ENCODE peak calls at places on chromosomes 7 and 10, in five cellular contexts. H is suprapubic skin, K is sigmoid colon, Q is heart left ventricle, T is tibial nerve. A is an unnamed sample. For H3K4me1, the result is how much of the 10 kb centered on the place peaks cover.

GRCh38 chr10:59098387-59098786 is 78.1 kb upstream of the PHYHIPL start:
- DNase-seq in H (no peak), K (peak), Q (peak), T (no peak), A (no peak)

GRCh38 chr7:107920048-107920772 is 29.2 kb downstream of the DLD start:
- DNase-seq in H (no peak), K (no peak), Q (no peak), T (no peak), A (no peak)

GRCh38 chr7:111357691-111358090 is 204.6 kb downstream of the IMMP2L start:
- DNase-seq in H (no peak), K (no peak), Q (no peak), T (no peak), A (no peak)

GRCh38 chr10:24882047-24882698 is 70.2 kb downstream of the PRTFDC1 start:
- DNase-seq in H (no peak), K (no peak), Q (no peak), T (no peak), A (no peak)

GRCh38 chr7:13988765-13989137 is 715 bp downstream of the ETV1 start:
- DNase-seq in H (no peak), K (no peak), Q (no peak), T (peak), A (no peak)

GRCh38 chr7:28920424-28920823 is 37.7 kb downstream of the TRIL start:
- DNase-seq in H (no peak), K (no peak), Q (no peak), T (no peak), A (no peak)

GRCh38 chr7:26178272-26178960 is 22.1 kb downstream of the HNRNPA2B1 start:
- DNase-seq in H (no peak), K (no peak), Q (no peak), T (no peak), A (no peak)

GRCh38 chr10:48464871-48465736 is 139.8 kb downstream of the ARHGAP22 start:
- DNase-seq in H (peak), K (no peak), Q (peak), T (no peak), A (no peak)

GRCh38 chr7:151429555-151430331 is 10.2 kb downstream of the CRYGN start:
- DNase-seq in H (peak), K (peak), Q (no peak), T (no peak), A (no peak)

GRCh38 chr10:102615361-102615760 is 28.9 kb upstream of the TRIM8 start:
- DNase-seq in H (no peak), K (no peak), Q (no peak), T (no peak), A (no peak)

GRCh38 chr10:131874991-131875451 is 25.8 kb upstream of the PPP2R2D start:
- DNase-seq in H (no peak), K (peak), Q (peak), T (peak), A (peak)

GRCh38 chr10:131872837-131873375 is 27.9 kb upstream of the PPP2R2D start:
- DNase-seq in H (no peak), K (peak), Q (no peak), T (no peak), A (no peak)

GRCh38 chr10:131876021-131876420 is 24.8 kb upstream of the PPP2R2D start:
- DNase-seq in H (no peak), K (peak), Q (no peak), T (no peak), A (no peak)

GRCh38 chr10:131876543-131876942 is 24.3 kb upstream of the PPP2R2D start:
- DNase-seq in H (no peak), K (peak), Q (no peak), T (no peak), A (no peak)

GRCh38 chr10:131875501-131875900 is 25.3 kb upstream of the PPP2R2D start:
- DNase-seq in H (no peak), K (peak), Q (no peak), T (no peak), A (no peak)
- TF ChIP-seq CTCF in H (no peak), K (no peak), Q (no peak), T (no peak), A (no peak)

GRCh38 chr7:105876964-105877601 is 684 bp upstream of the ATXN7L1 start:
- DNase-seq in H (no peak), K (peak), Q (peak), T (no peak), A (no peak)
- H3K4me1 ChIP-seq in H (under half), K (under half), Q (under half), T (under half), A (under half)

DNA sequence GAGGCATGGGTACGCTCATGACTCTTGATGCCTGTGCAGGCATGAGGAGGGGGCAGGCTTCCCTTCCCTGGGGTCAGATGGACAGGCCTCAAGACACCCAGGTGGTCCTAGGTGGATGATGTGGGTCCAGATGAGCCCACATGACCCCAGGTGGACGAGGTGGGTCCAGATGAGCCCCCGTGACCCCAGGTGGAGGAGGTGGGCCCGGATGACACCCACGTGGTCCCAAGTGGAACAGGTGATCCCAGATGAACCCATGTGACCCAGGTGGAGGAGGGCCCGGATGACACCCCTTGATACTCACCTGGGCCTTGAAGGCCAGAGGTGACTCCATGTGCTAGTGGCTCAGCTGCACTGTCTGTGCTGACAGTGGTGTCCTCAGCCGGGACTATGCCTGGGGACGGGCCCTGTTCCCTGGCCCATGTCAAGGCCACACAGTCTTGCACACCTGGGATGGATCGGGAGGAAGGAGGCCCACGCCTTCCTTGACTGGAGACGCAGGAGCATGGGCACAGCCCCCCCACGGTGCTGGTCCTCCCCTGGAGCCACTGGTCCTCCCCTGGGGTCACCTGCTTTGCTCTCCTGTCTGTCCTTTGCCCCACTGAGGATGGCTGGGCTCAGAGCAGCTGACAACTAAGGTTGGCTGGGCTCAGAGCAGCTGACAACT is 3.2 kb downstream of the PRAP1 start:
- DNase-seq in H (no peak), K (peak), Q (no peak), T (no peak), A (no peak)
- H3K27ac ChIP-seq in H (no peak), K (no peak), Q (no peak), T (no peak), A (no peak)

DNA sequence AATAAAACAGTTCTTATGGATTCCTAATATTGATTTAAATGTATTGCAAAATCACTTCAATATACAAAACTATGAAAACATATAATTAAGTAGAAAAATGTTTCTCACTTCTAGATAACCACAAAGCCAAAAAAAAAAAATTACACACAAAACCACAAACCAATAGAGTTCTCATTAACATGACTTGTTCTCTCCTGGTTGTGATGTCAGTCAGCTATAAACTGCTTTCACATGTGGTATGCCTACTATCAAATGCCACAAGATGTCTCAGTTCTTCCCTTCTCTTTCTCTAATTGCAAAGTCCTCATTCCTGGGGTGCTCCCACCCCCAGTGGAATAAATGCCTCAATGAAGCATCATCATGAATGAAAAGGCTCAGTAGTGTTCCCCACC is 16.6 kb downstream of the GNAI1 start:
- DNase-seq in H (no peak), K (no peak), Q (no peak), T (no peak), A (no peak)
- TF ChIP-seq CTCF in H (no peak), K (no peak), Q (no peak), T (no peak), A (no peak)

DNA sequence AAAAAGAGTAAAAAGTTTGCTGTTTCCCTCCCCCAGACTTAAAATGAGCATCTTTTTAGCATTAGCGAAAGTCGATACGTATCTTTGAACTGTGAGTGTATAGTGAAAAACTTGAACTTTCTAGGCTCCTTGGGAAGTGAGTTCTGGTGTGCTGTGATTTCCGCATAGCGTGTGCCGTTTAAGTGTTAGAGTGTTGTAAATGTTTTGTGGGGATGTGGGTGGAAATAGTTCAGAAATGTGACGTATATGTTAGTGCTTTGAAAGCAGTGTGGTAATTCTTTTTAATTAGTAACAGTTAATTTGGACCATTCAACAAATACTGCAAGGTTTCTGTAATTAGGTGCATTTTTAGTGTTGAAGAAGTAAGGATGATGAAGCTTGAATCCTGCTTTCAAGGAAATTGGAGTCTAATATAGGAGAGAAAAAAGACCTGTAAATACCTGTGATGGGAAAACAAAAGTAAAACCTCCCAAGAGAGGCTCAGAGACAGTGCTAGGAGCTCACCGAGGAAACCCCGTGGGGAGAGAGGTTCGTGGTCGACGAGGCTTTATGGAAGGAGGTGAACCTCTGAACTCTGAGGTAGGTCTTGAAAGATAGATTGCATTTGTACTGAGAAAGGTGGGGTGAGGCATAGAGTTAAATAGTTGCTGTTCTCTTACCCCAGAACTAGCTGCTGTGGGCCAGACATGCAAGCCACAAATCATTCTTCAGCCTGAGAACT is 40.8 kb downstream of the RBM33 start:
- DNase-seq in H (no peak), K (no peak), Q (no peak), T (no peak), A (no peak)
- H3K4me1 ChIP-seq in H (under half), K (under half), Q (under half), T (under half), A (under half)

DNA sequence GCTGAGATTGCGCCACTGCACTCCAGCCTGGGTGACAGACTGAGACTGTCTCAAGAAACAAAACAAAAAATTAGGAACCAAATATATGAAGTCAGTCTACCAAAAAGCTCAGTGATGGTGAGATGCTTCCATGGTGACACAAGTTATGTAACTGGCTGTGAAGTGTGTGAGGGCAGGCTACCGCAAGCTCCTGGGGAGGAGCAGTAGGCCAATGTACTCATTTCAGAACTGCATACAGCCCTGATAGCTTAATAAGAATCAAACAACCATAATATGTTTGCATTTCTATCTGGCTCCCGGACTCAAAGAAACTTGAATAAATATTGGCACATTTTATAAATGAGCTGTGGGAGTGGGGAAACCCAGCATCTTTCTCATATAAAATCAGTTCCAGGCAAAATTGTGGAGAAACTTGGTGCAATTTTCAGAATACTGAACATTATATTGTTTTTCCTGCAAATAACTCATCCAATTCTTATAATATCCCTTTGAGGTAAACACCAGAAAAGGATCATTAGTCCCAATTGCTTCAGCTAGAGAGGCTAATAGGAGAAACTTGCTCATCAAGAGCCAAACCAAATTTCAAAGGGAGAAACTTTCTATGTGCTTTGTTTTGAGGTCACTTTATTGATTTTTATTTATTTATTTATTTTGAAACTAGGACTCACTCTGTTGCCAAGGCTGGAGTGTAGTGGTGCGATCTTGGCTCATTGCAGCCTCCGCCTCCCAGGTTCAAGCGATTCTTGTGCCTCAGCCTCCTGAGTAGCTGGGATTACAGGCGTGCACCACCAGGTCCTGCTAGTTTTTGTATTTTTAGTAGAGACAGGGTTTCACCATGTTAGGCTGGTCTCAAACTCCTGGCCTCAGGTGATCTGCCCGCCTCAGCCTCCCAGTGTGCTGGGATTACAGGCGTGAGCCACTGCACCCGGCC is 127.0 kb downstream of the SORCS1 start:
- DNase-seq in H (no peak), K (no peak), Q (no peak), T (no peak), A (no peak)
- H3K27ac ChIP-seq in H (no peak), K (no peak), Q (no peak), T (no peak), A (no peak)

GRCh38 chr10:947881-948280 is 16.4 kb upstream of the LARP4B start:
- DNase-seq in H (no peak), K (no peak), Q (no peak), T (no peak), A (no peak)

GRCh38 chr10:945778-946177 is 14.3 kb upstream of the LARP4B start:
- DNase-seq in H (no peak), K (no peak), Q (no peak), T (no peak), A (no peak)

GRCh38 chr10:947051-947450 is 15.5 kb upstream of the LARP4B start:
- DNase-seq in H (no peak), K (no peak), Q (no peak), T (no peak), A (no peak)

GRCh38 chr10:948347-948746 is 16.8 kb upstream of the LARP4B start:
- DNase-seq in H (no peak), K (no peak), Q (no peak), T (no peak), A (no peak)

GRCh38 chr10:949446-949845 is 17.9 kb upstream of the LARP4B start:
- DNase-seq in H (no peak), K (no peak), Q (no peak), T (no peak), A (no peak)
- TF ChIP-seq CTCF in H (no peak), K (no peak), Q (no peak), T (no peak), A (no peak)

GRCh38 chr7:101165075-101165957 is at the start of gene VGF:
- DNase-seq in H (peak), K (peak), Q (peak), T (peak), A (peak)

GRCh38 chr7:101165958-101166602 is 711 bp upstream of the VGF start:
- DNase-seq in H (no peak), K (no peak), Q (no peak), T (no peak), A (no peak)

GRCh38 chr7:101167645-101168411 is 2.5 kb upstream of the VGF start:
- DNase-seq in H (no peak), K (no peak), Q (no peak), T (no peak), A (no peak)

GRCh38 chr7:101166909-101167644 is 1.7 kb upstream of the VGF start:
- DNase-seq in H (no peak), K (no peak), Q (no peak), T (no peak), A (no peak)

GRCh38 chr7:101166603-101166908 is 1.2 kb upstream of the VGF start:
- DNase-seq in H (no peak), K (no peak), Q (no peak), T (no peak), A (no peak)
- H3K4me1 ChIP-seq in H (half or more), K (half or more), Q (under half), T (under half), A (under half)

GRCh38 chr7:24572421-24573007 is 738 bp upstream of the PALS2 start:
- DNase-seq in H (no peak), K (peak), Q (peak), T (peak), A (peak)
- H3K27ac ChIP-seq in H (peak), K (peak), Q (peak), T (peak), A (peak)

GRCh38 chr10:32501906-32502305 is 56.0 kb downstream of the CCDC7 start:
- DNase-seq in H (no peak), K (no peak), Q (no peak), T (no peak), A (no peak)
- TF ChIP-seq CTCF in H (no peak), K (no peak), Q (no peak), T (no peak), A (no peak)

A was measured in right atrium auricular region.